ENCODE peak calls at places on chromosome 19, in four cellular contexts. K is stimulated activated CD4-positive, alpha-beta T cell treated with anti-CD3 and anti-CD28 coated beads, Interleukin-15, amount 100 ng/mL, for 24 hours; C is GOT3; I is astrocyte. O is an unnamed sample.

GRCh38 chr19:16594681-16595091 is 22.5 kb upstream of the SLC35E1 start:
- DNase-seq in K (peak), C (no peak), I (no peak), O (peak)

GRCh38 chr19:9144920-9145319 is 4.7 kb downstream of the ZNF317 start:
- DNase-seq in K (no peak), C (no peak), I (no peak), O (no peak)

GRCh38 chr19:2047449-2048103 is 3.5 kb downstream of the MKNK2 start:
- DNase-seq in K (peak), C (no peak), I (no peak), O (peak)

GRCh38 chr19:45601524-45602522 is at the start of gene GPR4:
- DNase-seq in K (no peak), C (no peak), I (no peak), O (no peak)

GRCh38 chr19:45591004-45591637 is 6.5 kb upstream of the OPA3 start:
- DNase-seq in K (peak), C (no peak), I (no peak), O (peak)

GRCh38 chr19:11377237-11377636 is 2.8 kb downstream of the SWSAP1 start:
- DNase-seq in K (peak), C (no peak), I (peak), O (peak)

GRCh38 chr19:40284501-40285352 is at the start of gene AKT2:
- DNase-seq in K (peak), C (peak), I (peak), O (peak)

GRCh38 chr19:5968431-5969373 is 9.2 kb downstream of the RANBP3 start:
- DNase-seq in K (no peak), C (no peak), I (peak), O (no peak)

GRCh38 chr19:4456843-4457653 is 546 bp downstream of the UBXN6 start:
- DNase-seq in K (peak), C (no peak), I (peak), O (peak)

GRCh38 chr19:2246801-2247361 is 2.2 kb upstream of the AMH start:
- DNase-seq in K (no peak), C (no peak), I (no peak), O (no peak)

GRCh38 chr19:34676697-34677385 is at the start of gene SCGB2B2:
- DNase-seq in K (peak), C (no peak), I (no peak), O (peak)

GRCh38 chr19:34145741-34146202 is 26.5 kb upstream of the LSM14A start:
- DNase-seq in K (peak), C (no peak), I (peak), O (peak)

GRCh38 chr19:17329061-17329767 is 5.4 kb downstream of the ANO8 start:
- DNase-seq in K (no peak), C (no peak), I (no peak), O (peak)